ENCODE peak calls at places on chromosomes 3 and 15, in eight cellular contexts. S is GM12865; Y is NCI-H1694 treated with DMSO at 0.1 percent for 48 hours; A is skeletal muscle cell; E is GM12878; O is stimulated activated CD4-positive, alpha-beta T cell treated with anti-CD3 and anti-CD28 coated beads, Interleukin-15, amount 100 ng/mL, for 24 hours; J is cardiac septum; Q is neural crest cell. T is an unnamed sample.

GRCh38 chr15:80913541-80913940 is 76.1 kb downstream of the MESD start:
- DNase-seq in Q (no peak), O (no peak), A (no peak), Y (no peak), S (no peak), E (no peak), J (no peak), T (no peak)

GRCh38 chr3:14803101-14803980 is 15.4 kb upstream of the FGD5 start:
- DNase-seq in E (no peak), S (no peak), A (no peak), Y (no peak), O (peak), Q (no peak), J (peak), T (no peak)

GRCh38 chr3:44136421-44136820 is 105.3 kb upstream of the TOPAZ1 start:
- DNase-seq in J (no peak), O (no peak), E (no peak), Y (no peak), Q (no peak), S (no peak), A (no peak), T (no peak)

GRCh38 chr15:89828324-89829145 is 13.9 kb upstream of the ANPEP start:
- DNase-seq in Q (no peak), J (peak), E (no peak), O (no peak), A (no peak), Y (no peak), S (no peak), T (no peak)

GRCh38 chr3:10743366-10744097 is 72.5 kb upstream of the SLC6A11 start:
- DNase-seq in E (no peak), A (no peak), J (no peak), Y (no peak), O (no peak), S (no peak), Q (no peak), T (no peak)

GRCh38 chr15:98083203-98083910 is 122.9 kb downstream of the ARRDC4 start:
- DNase-seq in A (no peak), J (no peak), O (no peak), Y (no peak), Q (no peak), E (no peak), S (no peak), T (no peak)

GRCh38 chr3:17927036-17927435 is 184.6 kb upstream of the TBC1D5 start:
- DNase-seq in E (no peak), S (no peak), J (no peak), Y (no peak), A (no peak), O (no peak), Q (no peak), T (no peak)

GRCh38 chr3:160447544-160447943 is 2.0 kb downstream of the TRIM59 start:
- DNase-seq in S (no peak), E (no peak), J (no peak), Q (no peak), Y (no peak), A (peak), O (no peak), T (no peak)

GRCh38 chr15:78229431-78230406 is 4.6 kb downstream of the ACSBG1 start:
- DNase-seq in O (no peak), A (no peak), S (no peak), J (no peak), E (no peak), Q (no peak), Y (no peak), T (no peak)

GRCh38 chr15:37035349-37035748 is 65.0 kb downstream of the MEIS2 start:
- DNase-seq in A (no peak), J (no peak), S (no peak), E (no peak), Q (no peak), O (no peak), Y (no peak), T (no peak)

GRCh38 chr3:51514210-51514609 is 14.4 kb upstream of the DCAF1 start:
- DNase-seq in E (no peak), O (no peak), S (no peak), Q (no peak), Y (no peak), A (no peak), J (no peak), T (no peak)

GRCh38 chr15:55703873-55704285 is 39.1 kb downstream of the PRTG start:
- DNase-seq in J (no peak), O (no peak), Q (no peak), A (peak), Y (no peak), E (peak), S (peak), T (peak)

GRCh38 chr3:147493666-147494065 is 84.5 kb downstream of the ZIC1 start:
- DNase-seq in S (no peak), Y (no peak), A (no peak), Q (no peak), J (no peak), E (no peak), O (no peak), T (no peak)

GRCh38 chr3:72665701-72666443 is 182.4 kb downstream of the SHQ1 start:
- DNase-seq in Q (peak), O (peak), S (peak), E (no peak), J (no peak), Y (no peak), A (no peak), T (no peak)

GRCh38 chr15:77838061-77838460 is 205.3 kb upstream of the LINGO1 start:
- DNase-seq in S (no peak), A (no peak), E (no peak), J (peak), Q (no peak), Y (no peak), O (no peak), T (no peak)

GRCh38 chr3:159252772-159253384 is 451.0 kb downstream of the MFSD1 start:
- DNase-seq in Q (peak), J (no peak), E (peak), O (no peak), Y (peak), S (peak), A (no peak), T (no peak)

GRCh38 chr3:188198001-188198400 is 44.0 kb downstream of the LPP start:
- DNase-seq in A (no peak), S (no peak), O (no peak), J (no peak), E (no peak), Q (no peak), Y (no peak), T (no peak)

GRCh38 chr3:148930785-148931184 is 60.6 kb upstream of the GYG1 start:
- DNase-seq in Y (no peak), S (no peak), E (no peak), O (no peak), J (no peak), A (no peak), Q (no peak), T (no peak)

GRCh38 chr15:98955980-98956723 is 51.4 kb downstream of the PGPEP1L start:
- DNase-seq in A (no peak), Q (no peak), O (no peak), Y (no peak), S (peak), E (no peak), J (peak), T (no peak)

T was measured in GM06990.